ENCODE peak calls at places on chromosomes 13 and 19, in nine cellular contexts. L is Peyer's patch, R is K562, N is transverse colon, C is H1, B is IMR-90, W is right lobe of liver, A is body of pancreas, U is spleen. I is an unnamed sample.

GRCh38 chr19:50553134-50553703 is 15.0 kb downstream of the LRRC4B start:
- DNase-seq in L (no peak), R (no peak), N (no peak), C (no peak), B (no peak), W (no peak), A (no peak), U (no peak), I (no peak)

GRCh38 chr13:42170029-42170428 is 101.9 kb upstream of the AKAP11 start:
- DNase-seq in L (no peak), R (no peak), N (no peak), C (peak; percentile 59), B (no peak), W (no peak), A (no peak), U (no peak), I (no peak)

GRCh38 chr19:37251308-37252229 is 33.6 kb downstream of the ZNF383 start:
- DNase-seq in L (peak; percentile 65), R (no peak), N (peak; percentile 48), C (no peak), B (peak; percentile 97), W (peak; percentile 56), A (peak; percentile 70), U (peak; percentile 88), I (peak; percentile 84)

GRCh38 chr13:83452292-83452950 is 429.9 kb downstream of the SLITRK1 start:
- DNase-seq in L (no peak), R (no peak), N (no peak), C (no peak), B (no peak), W (no peak), A (no peak), U (peak; percentile 64), I (no peak)

GRCh38 chr19:6677924-6678689 is 8.1 kb upstream of the TNFSF14 start:
- DNase-seq in L (no peak), R (peak; percentile 86), N (no peak), C (peak; percentile 89), B (no peak), W (peak; percentile 81), A (peak; percentile 12), U (peak; percentile 82), I (no peak)

GRCh38 chr13:58455094-58455493 is 823.5 kb downstream of the PCDH17 start:
- DNase-seq in L (no peak), R (no peak), N (no peak), C (no peak), B (no peak), W (no peak), A (no peak), U (no peak), I (no peak)

GRCh38 chr13:21898461-21898860 is 227.6 kb downstream of the FGF9 start:
- DNase-seq in L (no peak), R (no peak), N (no peak), C (no peak), B (no peak), W (no peak), A (no peak), U (no peak), I (no peak)

GRCh38 chr13:90868321-90868920 is 479.1 kb upstream of the MIR17HG start:
- DNase-seq in L (no peak), R (peak; percentile 66), N (no peak), C (no peak), B (peak; percentile 11), W (no peak), A (peak; percentile 33), U (no peak), I (no peak)

GRCh38 chr19:16594681-16595091 is 22.5 kb upstream of the SLC35E1 start:
- DNase-seq in L (no peak), R (no peak), N (no peak), C (no peak), B (no peak), W (no peak), A (no peak), U (no peak), I (no peak)

GRCh38 chr13:45393941-45394570 is 24.1 kb downstream of the SLC25A30 start:
- DNase-seq in L (peak; percentile 77), R (peak; percentile 68), N (peak; percentile 41), C (peak; percentile 49), B (peak; percentile 54), W (no peak), A (peak; percentile 71), U (no peak), I (peak; percentile 61)

GRCh38 chr13:112804374-112804773 is 114.5 kb downstream of the ATP11A start:
- DNase-seq in L (no peak), R (no peak), N (no peak), C (no peak), B (no peak), W (no peak), A (no peak), U (no peak), I (no peak)

GRCh38 chr19:55355213-55355821 is 798 bp upstream of the COX6B2 start:
- DNase-seq in L (no peak), R (no peak), N (no peak), C (no peak), B (no peak), W (no peak), A (no peak), U (no peak), I (no peak)

GRCh38 chr13:111882351-111882750 is 184.6 kb upstream of the SOX1 start:
- DNase-seq in L (no peak), R (no peak), N (no peak), C (no peak), B (no peak), W (no peak), A (no peak), U (no peak), I (no peak)

GRCh38 chr13:97506511-97506910 is 72.5 kb downstream of the RAP2A start:
- DNase-seq in L (no peak), R (no peak), N (no peak), C (no peak), B (peak; percentile 74), W (no peak), A (no peak), U (no peak), I (no peak)

GRCh38 chr19:46546194-46546896 is 50.7 kb upstream of the PNMA8B start:
- DNase-seq in L (peak; percentile 72), R (peak; percentile 76), N (peak; percentile 60), C (peak; percentile 59), B (peak; percentile 14), W (peak; percentile 79), A (peak; percentile 81), U (peak; percentile 73), I (peak; percentile 41)

DNA sequence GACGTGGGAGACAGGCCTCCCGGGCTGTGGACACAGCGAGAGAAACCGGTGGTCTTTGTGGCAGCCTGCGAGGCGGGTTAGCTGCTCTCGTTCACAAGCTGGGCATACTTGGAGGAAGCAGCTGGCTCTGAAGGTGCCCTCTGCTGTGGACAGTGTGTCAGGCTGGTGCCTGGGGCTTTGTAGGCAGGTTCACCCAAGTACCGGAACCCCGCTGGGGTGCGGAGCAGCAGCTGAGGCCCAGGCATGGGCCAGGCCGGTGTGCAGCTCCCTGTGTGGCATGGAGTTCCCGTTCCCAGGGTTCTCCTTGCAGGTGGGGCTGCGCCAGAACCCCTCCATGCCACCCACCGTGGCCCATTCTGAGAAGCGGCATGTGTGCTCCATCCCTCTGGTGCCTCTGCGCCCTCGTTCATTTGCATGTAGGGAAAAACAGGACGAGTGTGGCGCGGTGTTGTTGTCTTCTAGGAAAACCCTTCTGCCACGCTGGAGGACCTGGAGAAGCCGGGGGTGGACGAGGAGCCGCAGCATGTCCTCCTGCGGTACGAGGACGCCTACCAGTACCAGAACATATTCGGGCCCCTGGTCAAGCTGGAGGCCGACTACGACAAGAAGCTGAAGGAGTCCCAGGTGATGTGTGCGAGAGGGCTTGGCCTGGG is 20.0 kb downstream of the UPF1 start:
- DNase-seq in L (no peak), R (no peak), N (no peak), C (no peak), B (no peak), W (no peak), A (no peak), U (peak; percentile 73), I (no peak)
- TF ChIP-seq POLR2A in L (no peak), R (no peak), N (no peak), C (no peak), B (no peak), W (no peak), A (no peak), U (no peak), I (no peak)

GRCh38 chr13:86085890-86086289 is 286.7 kb upstream of the SLITRK6 start:
- DNase-seq in L (no peak), R (no peak), N (no peak), C (no peak), B (no peak), W (no peak), A (no peak), U (no peak), I (no peak)
- TF ChIP-seq CTCF in L (no peak), R (no peak), N (no peak), C (peak; percentile 8), B (no peak), W (no peak), A (no peak), U (no peak), I (no peak)

DNA sequence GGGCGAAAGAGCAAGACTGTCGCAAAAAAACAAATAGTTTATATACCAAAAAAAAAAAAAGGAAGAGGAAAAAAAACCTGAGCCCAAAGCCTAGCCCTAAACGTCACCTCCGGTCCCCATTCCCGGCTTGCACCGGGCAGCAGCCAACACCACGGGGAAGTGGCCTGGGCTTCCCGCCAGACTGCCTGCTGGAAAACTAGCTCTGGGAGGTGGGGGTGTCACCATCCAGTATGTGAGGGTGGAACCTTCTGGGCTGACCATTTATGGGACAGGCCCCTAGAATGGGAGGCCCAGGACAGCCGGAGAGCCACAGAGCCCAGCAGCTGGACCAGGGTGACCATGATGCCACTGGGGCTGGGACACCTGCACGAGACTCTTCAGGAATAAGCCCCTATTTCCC is 37.3 kb downstream of the IL12RB1 start:
- DNase-seq in L (peak; percentile 76), R (no peak), N (peak; percentile 57), C (no peak), B (peak; percentile 25), W (peak; percentile 98), A (peak; percentile 86), U (peak; percentile 84), I (peak; percentile 64)
- TF ChIP-seq POLR2A in L (no peak), R (no peak), N (no peak), C (no peak), B (no peak), W (peak; percentile 72), A (peak; percentile 34), U (no peak), I (no peak)

GRCh38 chr19:1810439-1811160 is 1.5 kb downstream of the ATP8B3 start:
- DNase-seq in L (no peak), R (no peak), N (no peak), C (no peak), B (no peak), W (peak; percentile 49), A (no peak), U (peak; percentile 81), I (no peak)

GRCh38 chr19:1813197-1813836 is 1.2 kb upstream of the ATP8B3 start:
- DNase-seq in L (no peak), R (no peak), N (no peak), C (no peak), B (no peak), W (no peak), A (no peak), U (no peak), I (no peak)

GRCh38 chr19:1812426-1813196 is 535 bp upstream of the ATP8B3 start:
- DNase-seq in L (peak; percentile 98), R (peak; percentile 97), N (peak; percentile 97), C (peak; percentile 95), B (peak; percentile 90), W (peak; percentile 98), A (peak; percentile 92), U (peak; percentile 98), I (peak; percentile 80)

GRCh38 chr19:1811472-1811894 is 593 bp downstream of the ATP8B3 start:
- DNase-seq in L (peak; percentile 92), R (peak; percentile 81), N (peak; percentile 82), C (no peak), B (peak; percentile 67), W (peak; percentile 68), A (peak; percentile 78), U (peak; percentile 86), I (peak; percentile 80)

GRCh38 chr19:1811942-1812425 is at the start of gene ATP8B3:
- DNase-seq in L (peak; percentile 93), R (no peak), N (no peak), C (peak; percentile 76), B (no peak), W (no peak), A (no peak), U (no peak), I (no peak)
- TF ChIP-seq CTCF in L (no peak), R (peak; percentile 25), N (peak; percentile 15), C (peak; percentile 8), B (peak; percentile 7), W (peak; percentile 22), A (no peak), U (peak; percentile 43), I (no peak)

I was measured in breast epithelium.